ENCODE peak calls at places on chromosomes 13 and 19, in ten cellular contexts. One of them, this sample, is unnamed.

GRCh38 chr19:38675611-38676010 is 28.2 kb downstream of the ACTN4 start:
- DNase-seq in cardiac muscle cell: no peak
- DNase-seq in body of pancreas: no peak
- DNase-seq in tibial artery: no peak
- DNase-seq in thoracic aorta: no peak
- DNase-seq in neural progenitor cell: no peak
- DNase-seq in OCI-LY7: no peak
- DNase-seq in fibroblast of lung: no peak
- DNase-seq in testis: no peak
- DNase-seq in CD4-positive, CD25-positive, alpha-beta regulatory T cell: peak; percentile 19
- DNase-seq in this sample: no peak

GRCh38 chr19:46697142-46697960 is 19.6 kb downstream of the PRKD2 start:
- DNase-seq in OCI-LY7: peak; percentile 37
- DNase-seq in thoracic aorta: peak; percentile 59
- DNase-seq in cardiac muscle cell: peak; percentile 82
- DNase-seq in CD4-positive, CD25-positive, alpha-beta regulatory T cell: no peak
- DNase-seq in fibroblast of lung: peak; percentile 56
- DNase-seq in neural progenitor cell: peak; percentile 97
- DNase-seq in body of pancreas: peak; percentile 85
- DNase-seq in tibial artery: peak; percentile 86
- DNase-seq in testis: peak; percentile 90
- DNase-seq in this sample: no peak

GRCh38 chr19:1064661-1065605 is 2.0 kb upstream of the ARHGAP45 start:
- DNase-seq in tibial artery: peak; percentile 59
- DNase-seq in cardiac muscle cell: peak; percentile 72
- DNase-seq in thoracic aorta: no peak
- DNase-seq in testis: peak; percentile 61
- DNase-seq in CD4-positive, CD25-positive, alpha-beta regulatory T cell: peak; percentile 73
- DNase-seq in neural progenitor cell: peak; percentile 87
- DNase-seq in body of pancreas: peak; percentile 66
- DNase-seq in OCI-LY7: peak; percentile 81
- DNase-seq in fibroblast of lung: peak; percentile 67
- DNase-seq in this sample: peak; percentile 69

GRCh38 chr13:73421310-73421912 is 362.6 kb downstream of the KLF5 start:
- DNase-seq in CD4-positive, CD25-positive, alpha-beta regulatory T cell: no peak
- DNase-seq in testis: no peak
- DNase-seq in OCI-LY7: no peak
- DNase-seq in fibroblast of lung: peak; percentile 96
- DNase-seq in thoracic aorta: no peak
- DNase-seq in body of pancreas: peak; percentile 50
- DNase-seq in cardiac muscle cell: no peak
- DNase-seq in tibial artery: no peak
- DNase-seq in neural progenitor cell: no peak
- DNase-seq in this sample: no peak

GRCh38 chr13:36101157-36101556 is 30.0 kb downstream of the DCLK1 start:
- DNase-seq in thoracic aorta: no peak
- DNase-seq in neural progenitor cell: no peak
- DNase-seq in tibial artery: no peak
- DNase-seq in cardiac muscle cell: no peak
- DNase-seq in OCI-LY7: no peak
- DNase-seq in CD4-positive, CD25-positive, alpha-beta regulatory T cell: no peak
- DNase-seq in testis: no peak
- DNase-seq in fibroblast of lung: no peak
- DNase-seq in body of pancreas: no peak
- DNase-seq in this sample: no peak

GRCh38 chr13:51380269-51380668 is 40.8 kb downstream of the SERPINE3 start:
- DNase-seq in OCI-LY7: no peak
- DNase-seq in testis: no peak
- DNase-seq in body of pancreas: no peak
- DNase-seq in thoracic aorta: no peak
- DNase-seq in neural progenitor cell: no peak
- DNase-seq in fibroblast of lung: peak; percentile 43
- DNase-seq in CD4-positive, CD25-positive, alpha-beta regulatory T cell: no peak
- DNase-seq in cardiac muscle cell: peak; percentile 65
- DNase-seq in tibial artery: no peak
- DNase-seq in this sample: no peak

GRCh38 chr13:51230473-51231105 is 8.4 kb downstream of the FAM124A start:
- DNase-seq in OCI-LY7: no peak
- DNase-seq in CD4-positive, CD25-positive, alpha-beta regulatory T cell: no peak
- DNase-seq in cardiac muscle cell: peak; percentile 89
- DNase-seq in thoracic aorta: no peak
- DNase-seq in neural progenitor cell: no peak
- DNase-seq in tibial artery: peak; percentile 62
- DNase-seq in testis: peak; percentile 85
- DNase-seq in body of pancreas: peak; percentile 46
- DNase-seq in fibroblast of lung: peak; percentile 32
- DNase-seq in this sample: no peak

GRCh38 chr13:21361123-21361522 is 98.0 kb downstream of the ZDHHC20 start:
- DNase-seq in CD4-positive, CD25-positive, alpha-beta regulatory T cell: no peak
- DNase-seq in thoracic aorta: no peak
- DNase-seq in testis: peak; percentile 1
- DNase-seq in OCI-LY7: no peak
- DNase-seq in fibroblast of lung: no peak
- DNase-seq in tibial artery: no peak
- DNase-seq in cardiac muscle cell: no peak
- DNase-seq in body of pancreas: no peak
- DNase-seq in neural progenitor cell: no peak
- DNase-seq in this sample: no peak

GRCh38 chr19:55146078-55146647 is 2.8 kb downstream of the TNNT1 start:
- DNase-seq in testis: no peak
- DNase-seq in fibroblast of lung: no peak
- DNase-seq in CD4-positive, CD25-positive, alpha-beta regulatory T cell: no peak
- DNase-seq in tibial artery: no peak
- DNase-seq in cardiac muscle cell: peak; percentile 24
- DNase-seq in neural progenitor cell: peak; percentile 75
- DNase-seq in body of pancreas: no peak
- DNase-seq in OCI-LY7: peak; percentile 66
- DNase-seq in thoracic aorta: no peak
- DNase-seq in this sample: no peak
- H3K4me1 ChIP-seq in testis: no peaks in the 10 kb centered on the region
- H3K4me1 ChIP-seq in fibroblast of lung: no peaks in the 10 kb centered on the region
- H3K4me1 ChIP-seq in CD4-positive, CD25-positive, alpha-beta regulatory T cell: peaks cover 5% of the 10 kb centered on the region
- H3K4me1 ChIP-seq in tibial artery: no peaks in the 10 kb centered on the region
- H3K4me1 ChIP-seq in cardiac muscle cell: peaks cover 5% of the 10 kb centered on the region
- H3K4me1 ChIP-seq in neural progenitor cell: peaks cover 23% of the 10 kb centered on the region
- H3K4me1 ChIP-seq in body of pancreas: peaks cover 8% of the 10 kb centered on the region
- H3K4me1 ChIP-seq in OCI-LY7: peaks cover 43% of the 10 kb centered on the region
- H3K4me1 ChIP-seq in thoracic aorta: no peaks in the 10 kb centered on the region
- H3K4me1 ChIP-seq in this sample: peaks cover 3% of the 10 kb centered on the region

DNA sequence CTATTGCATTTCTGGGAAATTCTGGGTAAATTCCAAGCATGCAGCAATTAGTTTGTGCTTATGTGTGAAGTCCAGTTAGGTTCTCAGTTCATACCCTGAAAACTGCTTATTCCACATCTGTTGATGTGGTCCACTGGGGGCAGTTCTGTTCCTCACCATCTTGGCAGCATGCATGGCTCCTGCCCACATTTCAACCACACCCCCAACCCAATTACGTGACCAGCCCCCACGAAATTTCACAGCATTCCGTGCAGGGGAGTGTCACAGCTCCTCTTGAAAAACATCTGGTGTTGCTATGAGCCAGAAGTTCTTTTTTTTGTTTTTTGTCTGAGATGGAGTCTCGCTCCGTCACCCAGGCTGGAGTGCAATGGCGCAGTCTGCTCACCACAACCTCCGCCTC is 9.1 kb upstream of the ERVK3-1 start:
- DNase-seq in fibroblast of lung: no peak
- DNase-seq in OCI-LY7: no peak
- DNase-seq in thoracic aorta: no peak
- DNase-seq in tibial artery: no peak
- DNase-seq in neural progenitor cell: no peak
- DNase-seq in body of pancreas: no peak
- DNase-seq in cardiac muscle cell: peak; percentile 5
- DNase-seq in testis: no peak
- DNase-seq in CD4-positive, CD25-positive, alpha-beta regulatory T cell: no peak
- DNase-seq in this sample: no peak
- H3K9me3 ChIP-seq in fibroblast of lung: peaks cover 12% of the 10 kb centered on the region
- H3K9me3 ChIP-seq in OCI-LY7: peaks cover 11% of the 10 kb centered on the region
- H3K9me3 ChIP-seq in thoracic aorta: peaks cover 37% of the 10 kb centered on the region
- H3K9me3 ChIP-seq in tibial artery: peaks cover 84% of the 10 kb centered on the region
- H3K9me3 ChIP-seq in neural progenitor cell: no peaks in the 10 kb centered on the region
- H3K9me3 ChIP-seq in body of pancreas: no peaks in the 10 kb centered on the region
- H3K9me3 ChIP-seq in cardiac muscle cell: no peaks in the 10 kb centered on the region
- H3K9me3 ChIP-seq in testis: no peaks in the 10 kb centered on the region
- H3K9me3 ChIP-seq in CD4-positive, CD25-positive, alpha-beta regulatory T cell: peaks cover 66% of the 10 kb centered on the region
- H3K9me3 ChIP-seq in this sample: peaks cover 17% of the 10 kb centered on the region

GRCh38 chr19:3984584-3984907 is 717 bp downstream of the EEF2 start:
- DNase-seq in cardiac muscle cell: no peak
- DNase-seq in fibroblast of lung: no peak
- DNase-seq in testis: no peak
- DNase-seq in OCI-LY7: peak; percentile 33
- DNase-seq in body of pancreas: peak; percentile 25
- DNase-seq in CD4-positive, CD25-positive, alpha-beta regulatory T cell: no peak
- DNase-seq in neural progenitor cell: no peak
- DNase-seq in thoracic aorta: no peak
- DNase-seq in tibial artery: no peak
- DNase-seq in this sample: no peak

GRCh38 chr19:3984908-3985642 is at the start of gene EEF2:
- DNase-seq in tibial artery: peak; percentile 84
- DNase-seq in OCI-LY7: peak; percentile 96
- DNase-seq in fibroblast of lung: peak; percentile 77
- DNase-seq in testis: peak; percentile 91
- DNase-seq in neural progenitor cell: peak; percentile 98
- DNase-seq in body of pancreas: peak; percentile 93
- DNase-seq in cardiac muscle cell: peak; percentile 92
- DNase-seq in CD4-positive, CD25-positive, alpha-beta regulatory T cell: peak; percentile 95
- DNase-seq in thoracic aorta: peak; percentile 68
- DNase-seq in this sample: peak; percentile 95

GRCh38 chr19:3987619-3988371 is 2.5 kb upstream of the EEF2 start:
- DNase-seq in testis: peak; percentile 93
- DNase-seq in tibial artery: peak; percentile 82
- DNase-seq in neural progenitor cell: peak; percentile 94
- DNase-seq in OCI-LY7: peak; percentile 95
- DNase-seq in CD4-positive, CD25-positive, alpha-beta regulatory T cell: peak; percentile 92
- DNase-seq in cardiac muscle cell: peak; percentile 86
- DNase-seq in fibroblast of lung: peak; percentile 59
- DNase-seq in body of pancreas: peak; percentile 91
- DNase-seq in thoracic aorta: peak; percentile 53
- DNase-seq in this sample: peak; percentile 89

GRCh38 chr19:3985643-3986259 is 488 bp upstream of the EEF2 start:
- DNase-seq in fibroblast of lung: no peak
- DNase-seq in neural progenitor cell: no peak
- DNase-seq in body of pancreas: no peak
- DNase-seq in thoracic aorta: no peak
- DNase-seq in tibial artery: no peak
- DNase-seq in CD4-positive, CD25-positive, alpha-beta regulatory T cell: no peak
- DNase-seq in cardiac muscle cell: no peak
- DNase-seq in testis: no peak
- DNase-seq in OCI-LY7: no peak
- DNase-seq in this sample: no peak

GRCh38 chr19:3986260-3987041 is 1.2 kb upstream of the EEF2 start:
- DNase-seq in thoracic aorta: no peak
- DNase-seq in cardiac muscle cell: peak; percentile 87
- DNase-seq in CD4-positive, CD25-positive, alpha-beta regulatory T cell: peak; percentile 75
- DNase-seq in testis: peak; percentile 69
- DNase-seq in fibroblast of lung: peak; percentile 68
- DNase-seq in neural progenitor cell: peak; percentile 74
- DNase-seq in OCI-LY7: peak; percentile 89
- DNase-seq in body of pancreas: peak; percentile 67
- DNase-seq in tibial artery: peak; percentile 56
- DNase-seq in this sample: peak; percentile 68
- H3K27ac ChIP-seq in thoracic aorta: peak overlapping the region; percentile 21
- H3K27ac ChIP-seq in cardiac muscle cell: peak overlapping the region; percentile 61
- H3K27ac ChIP-seq in CD4-positive, CD25-positive, alpha-beta regulatory T cell: peak overlapping the region; percentile 71
- H3K27ac ChIP-seq in testis: no peak overlapping the region
- H3K27ac ChIP-seq in fibroblast of lung: no peak overlapping the region
- H3K27ac ChIP-seq in neural progenitor cell: no peak overlapping the region
- H3K27ac ChIP-seq in OCI-LY7: peak overlapping the region; percentile 87
- H3K27ac ChIP-seq in body of pancreas: peak overlapping the region; percentile 97
- H3K27ac ChIP-seq in tibial artery: peak overlapping the region; percentile 91
- H3K27ac ChIP-seq in this sample: peak overlapping the region; percentile 52

GRCh38 chr19:19465436-19466070 is 49.8 kb downstream of the TSSK6 start:
- DNase-seq in testis: no peak
- DNase-seq in body of pancreas: peak; percentile 70
- DNase-seq in OCI-LY7: no peak
- DNase-seq in fibroblast of lung: no peak
- DNase-seq in cardiac muscle cell: no peak
- DNase-seq in tibial artery: no peak
- DNase-seq in thoracic aorta: no peak
- DNase-seq in neural progenitor cell: no peak
- DNase-seq in CD4-positive, CD25-positive, alpha-beta regulatory T cell: no peak
- DNase-seq in this sample: no peak

GRCh38 chr19:19461306-19461670 is 54.1 kb downstream of the TSSK6 start:
- DNase-seq in CD4-positive, CD25-positive, alpha-beta regulatory T cell: no peak
- DNase-seq in cardiac muscle cell: no peak
- DNase-seq in testis: no peak
- DNase-seq in OCI-LY7: no peak
- DNase-seq in fibroblast of lung: no peak
- DNase-seq in tibial artery: no peak
- DNase-seq in thoracic aorta: no peak
- DNase-seq in body of pancreas: no peak
- DNase-seq in neural progenitor cell: no peak
- DNase-seq in this sample: no peak

GRCh38 chr19:19464339-19465098 is 50.8 kb downstream of the TSSK6 start:
- DNase-seq in CD4-positive, CD25-positive, alpha-beta regulatory T cell: no peak
- DNase-seq in neural progenitor cell: peak; percentile 83
- DNase-seq in testis: no peak
- DNase-seq in tibial artery: no peak
- DNase-seq in OCI-LY7: no peak
- DNase-seq in cardiac muscle cell: peak; percentile 80
- DNase-seq in fibroblast of lung: peak; percentile 73
- DNase-seq in body of pancreas: peak; percentile 65
- DNase-seq in thoracic aorta: no peak
- DNase-seq in this sample: no peak

GRCh38 chr19:19461671-19462622 is 53.4 kb downstream of the TSSK6 start:
- DNase-seq in CD4-positive, CD25-positive, alpha-beta regulatory T cell: no peak
- DNase-seq in tibial artery: peak; percentile 44
- DNase-seq in neural progenitor cell: peak; percentile 85
- DNase-seq in fibroblast of lung: peak; percentile 44
- DNase-seq in testis: peak; percentile 54
- DNase-seq in body of pancreas: peak; percentile 76
- DNase-seq in thoracic aorta: no peak
- DNase-seq in cardiac muscle cell: peak; percentile 65
- DNase-seq in OCI-LY7: no peak
- DNase-seq in this sample: no peak

DNA sequence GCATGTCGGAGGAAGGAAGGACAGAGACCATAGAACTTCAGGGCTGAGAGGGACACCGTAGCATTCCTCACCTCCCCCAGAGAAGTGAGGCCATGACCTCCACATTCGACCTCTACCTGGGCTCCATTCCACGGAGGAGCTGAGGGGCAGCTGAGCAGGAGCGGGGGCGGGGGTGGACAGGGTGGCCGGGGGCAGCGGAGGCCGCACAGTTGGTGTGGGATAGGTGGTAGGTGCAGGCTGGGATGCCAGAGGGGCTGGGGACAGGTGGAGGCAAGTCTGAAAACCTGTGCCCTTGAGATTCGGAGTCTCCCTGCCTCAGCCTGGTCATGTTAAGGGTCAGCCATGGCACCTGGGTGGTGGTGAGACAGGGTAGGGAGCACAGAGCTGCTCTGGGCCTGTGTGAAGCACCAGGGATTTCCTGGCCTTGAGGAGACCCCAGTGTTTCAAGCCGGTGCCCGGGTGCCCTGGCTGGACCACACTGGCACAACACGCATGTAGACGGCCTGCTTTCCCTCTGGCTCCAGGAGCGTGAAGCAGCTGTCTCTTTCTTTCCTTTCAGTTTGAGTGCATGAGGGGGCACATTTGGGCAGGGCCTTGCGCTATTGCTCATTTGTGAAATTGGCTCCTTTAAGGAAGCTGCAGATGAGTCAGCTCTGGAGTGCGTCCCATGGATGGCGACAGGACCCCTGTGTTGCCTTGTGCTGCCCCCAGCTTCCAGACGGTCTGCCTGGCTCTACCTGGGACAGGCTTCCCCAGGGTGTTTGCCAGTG is 51.8 kb downstream of the TSSK6 start:
- DNase-seq in cardiac muscle cell: peak; percentile 68
- DNase-seq in body of pancreas: no peak
- DNase-seq in CD4-positive, CD25-positive, alpha-beta regulatory T cell: no peak
- DNase-seq in thoracic aorta: no peak
- DNase-seq in tibial artery: peak; percentile 67
- DNase-seq in fibroblast of lung: peak; percentile 84
- DNase-seq in testis: no peak
- DNase-seq in neural progenitor cell: no peak
- DNase-seq in OCI-LY7: no peak
- DNase-seq in this sample: no peak
- H3K4me1 ChIP-seq in cardiac muscle cell: peaks cover 49% of the 10 kb centered on the region
- H3K4me1 ChIP-seq in body of pancreas: peaks cover 73% of the 10 kb centered on the region
- H3K4me1 ChIP-seq in CD4-positive, CD25-positive, alpha-beta regulatory T cell: peaks cover 52% of the 10 kb centered on the region
- H3K4me1 ChIP-seq in thoracic aorta: peaks cover 62% of the 10 kb centered on the region
- H3K4me1 ChIP-seq in tibial artery: peaks cover 27% of the 10 kb centered on the region
- H3K4me1 ChIP-seq in fibroblast of lung: peaks cover 53% of the 10 kb centered on the region
- H3K4me1 ChIP-seq in testis: peaks cover 48% of the 10 kb centered on the region
- H3K4me1 ChIP-seq in neural progenitor cell: peaks cover 54% of the 10 kb centered on the region
- H3K4me1 ChIP-seq in OCI-LY7: peaks cover 33% of the 10 kb centered on the region
- H3K4me1 ChIP-seq in this sample: peaks cover 64% of the 10 kb centered on the region